ENCODE peak calls at places on chromosomes 16 and 17, in four cellular contexts. K, L, Y and N are unnamed samples.

GRCh38 chr17:55271958-55272710 is 7.4 kb downstream of the HLF start:
- DNase-seq in K (no peak), L (no peak), Y (no peak), N (no peak)

GRCh38 chr16:71461686-71462648 is at the start of gene ZNF23:
- DNase-seq in K (peak), L (no peak), Y (peak), N (peak)

GRCh38 chr16:149024-149675 is 3.3 kb upstream of the HBZ start:
- DNase-seq in K (no peak), L (no peak), Y (no peak), N (no peak)

GRCh38 chr16:22313876-22314470 is 16.8 kb downstream of the POLR3E start:
- DNase-seq in K (no peak), L (no peak), Y (no peak), N (no peak)

GRCh38 chr16:48497932-48498760 is 111.8 kb downstream of the N4BP1 start:
- DNase-seq in K (no peak), L (no peak), Y (no peak), N (no peak)

GRCh38 chr16:27287051-27287811 is 18.7 kb upstream of the NSMCE1 start:
- DNase-seq in K (no peak), L (no peak), Y (no peak), N (no peak)

GRCh38 chr16:27789595-27790241 is 239.8 kb downstream of the KATNIP start:
- DNase-seq in K (no peak), L (no peak), Y (no peak), N (no peak)

GRCh38 chr17:76036497-76037380 is 9.6 kb upstream of the EVPL start:
- DNase-seq in K (no peak), L (no peak), Y (no peak), N (no peak)

GRCh38 chr17:50675627-50676026 is 32.1 kb downstream of the ANKRD40 start:
- DNase-seq in K (no peak), L (no peak), Y (no peak), N (no peak)

GRCh38 chr16:69566437-69567030 is 768 bp downstream of the NFAT5 start:
- DNase-seq in K (peak), L (no peak), Y (no peak), N (no peak)

GRCh38 chr17:2926019-2926650 is 129.9 kb downstream of the RAP1GAP2 start:
- DNase-seq in K (no peak), L (no peak), Y (no peak), N (no peak)

GRCh38 chr16:69741951-69742904 is 12.5 kb downstream of the NOB1 start:
- DNase-seq in K (no peak), L (no peak), Y (no peak), N (no peak)

GRCh38 chr16:29675811-29676643 is 3.0 kb upstream of the QPRT start:
- DNase-seq in K (peak), L (no peak), Y (peak), N (no peak)

GRCh38 chr17:63993368-63993990 is 4.7 kb upstream of the PRR29 start:
- DNase-seq in K (no peak), L (no peak), Y (no peak), N (no peak)

GRCh38 chr17:57601328-57601727 is 143.8 kb downstream of the CCDC182 start:
- DNase-seq in K (no peak), L (no peak), Y (no peak), N (no peak)

GRCh38 chr16:67100569-67101300 is 9.0 kb upstream of the PHAF1 start:
- DNase-seq in K (no peak), L (no peak), Y (no peak), N (no peak)

GRCh38 chr17:55717898-55718735 is 4.5 kb downstream of the TMEM100 start:
- DNase-seq in K (peak), L (peak), Y (peak), N (peak)

GRCh38 chr16:86697715-86698114 is 119.4 kb downstream of the FOXL1 start:
- DNase-seq in K (no peak), L (no peak), Y (no peak), N (no peak)

GRCh38 chr17:3963214-3964201 is 729 bp downstream of the ATP2A3 start:
- DNase-seq in K (no peak), L (no peak), Y (no peak), N (no peak)
- TF ChIP-seq ZNF274 in K (no peak), L (no peak), Y (no peak), N (no peak)

GRCh38 chr17:1089915-1090314 is 89.9 kb downstream of the ABR start:
- DNase-seq in K (no peak), L (no peak), Y (no peak), N (no peak)
- TF ChIP-seq YY1 in K (no peak), L (no peak), Y (no peak), N (no peak)

GRCh38 chr16:11570258-11570657 is 16.5 kb downstream of the LITAF start:
- DNase-seq in K (no peak), L (no peak), Y (no peak), N (no peak)
- TF ChIP-seq ZNF274 in K (no peak), L (no peak), Y (no peak), N (no peak)

DNA sequence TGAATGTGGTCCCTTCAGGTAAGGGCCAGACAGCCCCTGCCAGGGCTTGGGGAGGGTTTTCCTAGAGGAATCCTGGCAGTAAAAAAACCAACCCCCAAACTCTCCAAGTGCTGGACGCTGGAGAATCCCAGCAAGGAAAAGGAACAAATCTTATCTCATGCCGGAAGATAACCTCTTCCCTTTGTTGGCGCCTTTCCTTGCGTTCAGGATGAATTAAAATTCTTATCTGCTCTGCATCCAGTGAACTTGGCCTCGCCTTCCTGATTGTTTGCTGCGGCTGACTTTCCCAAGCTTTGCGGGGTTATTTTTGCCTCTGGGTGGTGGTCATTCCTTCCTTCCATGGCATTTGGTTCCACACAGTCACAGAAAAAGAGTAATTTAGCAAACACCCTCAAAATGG is 77.6 kb downstream of the MRC2 start:
- DNase-seq in K (no peak), L (no peak), Y (no peak), N (no peak)
- TF ChIP-seq YY1 in K (no peak), L (no peak), Y (no peak), N (no peak)

GRCh38 chr17:34762078-34762477 is 182.7 kb downstream of the TMEM132E start:
- DNase-seq in K (no peak), L (no peak), Y (no peak), N (no peak)

GRCh38 chr17:34761646-34762045 is 182.3 kb downstream of the TMEM132E start:
- DNase-seq in K (no peak), L (no peak), Y (no peak), N (no peak)

GRCh38 chr17:34764716-34765115 is 185.3 kb downstream of the TMEM132E start:
- DNase-seq in K (no peak), L (no peak), Y (no peak), N (peak)

GRCh38 chr17:34765291-34765690 is 185.9 kb downstream of the TMEM132E start:
- DNase-seq in K (no peak), L (no peak), Y (no peak), N (no peak)

DNA sequence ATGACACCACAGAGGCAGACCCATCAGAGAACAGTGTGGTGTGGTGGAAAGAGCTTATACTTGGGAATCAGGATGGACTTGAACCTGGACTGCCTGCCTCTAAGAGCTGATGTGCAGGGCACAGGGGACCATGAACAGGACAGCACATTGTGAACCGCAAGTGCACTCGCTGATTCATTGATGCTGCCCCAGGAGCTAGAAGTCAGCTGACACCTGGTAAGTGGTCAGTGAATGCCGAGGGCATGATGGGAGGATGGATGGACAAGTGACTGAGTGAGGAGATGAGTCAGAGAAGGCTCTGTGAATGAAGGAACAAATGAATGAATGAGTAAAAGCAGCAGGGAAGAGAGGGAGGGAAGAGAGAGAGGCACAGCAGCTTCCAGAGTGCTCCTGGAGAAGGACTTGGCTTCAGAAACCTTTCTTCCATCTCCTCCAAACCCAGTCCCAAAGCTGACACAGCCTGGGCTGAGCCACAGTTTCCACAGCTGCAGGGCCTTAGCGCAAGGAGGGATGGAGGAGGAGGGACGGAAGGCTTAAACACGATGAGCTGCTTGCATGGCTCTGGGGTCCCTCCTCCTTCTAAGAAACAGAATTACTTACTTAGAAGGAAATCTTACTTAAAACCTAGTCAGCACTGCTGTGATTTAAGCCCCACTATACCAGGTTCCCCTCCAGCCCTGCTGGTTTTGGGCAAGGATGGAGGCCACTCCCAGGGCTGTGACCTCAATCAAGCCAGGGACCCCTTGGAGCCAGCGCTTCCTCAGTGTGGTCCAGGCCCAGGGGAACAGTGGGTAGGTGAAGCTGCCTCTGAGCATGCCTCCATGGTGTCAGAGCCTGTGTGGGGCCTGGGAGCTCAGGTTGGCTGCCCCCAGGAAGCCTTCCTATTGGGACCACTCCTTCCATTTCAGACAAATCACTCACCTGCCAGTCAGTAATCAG is 184.6 kb downstream of the TMEM132E start:
- DNase-seq in K (no peak), L (no peak), Y (no peak), N (no peak)
- TF ChIP-seq ZNF274 in K (no peak), L (no peak), Y (no peak), N (no peak)

GRCh38 chr16:74257061-74257460 is 39.6 kb upstream of the PSMD7 start:
- DNase-seq in K (no peak), L (no peak), Y (no peak), N (no peak)
- TF ChIP-seq YY1 in K (no peak), L (no peak), Y (no peak), N (no peak)